ENCODE peak calls at places on chromosomes 4 and X, in ten cellular contexts. Z is CD8-positive, alpha-beta memory T cell; G is MG63; L is RWPE2; K is GM06990; S is H7; Y is fibroblast of pulmonary artery; F is mammary epithelial cell; R is esophagus muscularis mucosa; M is astrocyte. C is an unnamed sample.
A peak's percentile ranks its signal among the peaks of the same experiment; 100 is the strongest.

GRCh38 chr4:175927121-175927520 is 115.1 kb upstream of the GPM6A start:
- DNase-seq in Z (no peak), G (no peak), L (no peak), K (peak; percentile 49), S (no peak), Y (no peak), F (peak; percentile 91), R (no peak), M (peak; percentile 59), C (no peak)

GRCh38 chr4:85459736-85460135 is 15.2 kb upstream of the ARHGAP24 start:
- DNase-seq in Z (no peak), G (no peak), L (no peak), K (no peak), S (no peak), Y (no peak), F (no peak), R (no peak), M (no peak), C (no peak)

GRCh38 chr4:48954314-48954713 is 31.8 kb upstream of the CWH43 start:
- DNase-seq in Z (no peak), G (no peak), L (no peak), K (no peak), S (no peak), Y (no peak), F (no peak), R (no peak), M (peak; percentile 58), C (peak; percentile 34)

GRCh38 chr4:14856076-14856926 is 146.0 kb upstream of the CPEB2 start:
- DNase-seq in Z (no peak), G (peak; percentile 87), L (peak; percentile 91), K (peak; percentile 75), S (no peak), Y (peak; percentile 97), F (peak; percentile 100), R (no peak), M (peak; percentile 100), C (peak; percentile 96)

GRCh38 chr4:152257601-152258066 is 278.3 kb downstream of the FBXW7 start:
- DNase-seq in Z (no peak), G (peak; percentile 39), L (no peak), K (no peak), S (no peak), Y (peak; percentile 30), F (no peak), R (peak; percentile 81), M (peak; percentile 57), C (peak; percentile 46)

GRCh38 chr4:108216510-108216909 is 47.8 kb upstream of the LEF1 start:
- DNase-seq in Z (no peak), G (no peak), L (no peak), K (no peak), S (no peak), Y (no peak), F (no peak), R (no peak), M (no peak), C (no peak)

GRCh38 chrX:11212741-11213140 is 80.5 kb upstream of the AMELX start:
- DNase-seq in Z (no peak), G (no peak), L (no peak), K (no peak), S (peak; percentile 63), Y (no peak), F (no peak), R (no peak), M (no peak), C (no peak)

GRCh38 chrX:103585421-103586313 is at the start of gene TCEAL4:
- DNase-seq in Z (peak; percentile 21), G (peak; percentile 63), L (no peak), K (peak; percentile 51), S (peak; percentile 71), Y (peak; percentile 48), F (peak; percentile 13), R (no peak), M (no peak), C (no peak)

DNA sequence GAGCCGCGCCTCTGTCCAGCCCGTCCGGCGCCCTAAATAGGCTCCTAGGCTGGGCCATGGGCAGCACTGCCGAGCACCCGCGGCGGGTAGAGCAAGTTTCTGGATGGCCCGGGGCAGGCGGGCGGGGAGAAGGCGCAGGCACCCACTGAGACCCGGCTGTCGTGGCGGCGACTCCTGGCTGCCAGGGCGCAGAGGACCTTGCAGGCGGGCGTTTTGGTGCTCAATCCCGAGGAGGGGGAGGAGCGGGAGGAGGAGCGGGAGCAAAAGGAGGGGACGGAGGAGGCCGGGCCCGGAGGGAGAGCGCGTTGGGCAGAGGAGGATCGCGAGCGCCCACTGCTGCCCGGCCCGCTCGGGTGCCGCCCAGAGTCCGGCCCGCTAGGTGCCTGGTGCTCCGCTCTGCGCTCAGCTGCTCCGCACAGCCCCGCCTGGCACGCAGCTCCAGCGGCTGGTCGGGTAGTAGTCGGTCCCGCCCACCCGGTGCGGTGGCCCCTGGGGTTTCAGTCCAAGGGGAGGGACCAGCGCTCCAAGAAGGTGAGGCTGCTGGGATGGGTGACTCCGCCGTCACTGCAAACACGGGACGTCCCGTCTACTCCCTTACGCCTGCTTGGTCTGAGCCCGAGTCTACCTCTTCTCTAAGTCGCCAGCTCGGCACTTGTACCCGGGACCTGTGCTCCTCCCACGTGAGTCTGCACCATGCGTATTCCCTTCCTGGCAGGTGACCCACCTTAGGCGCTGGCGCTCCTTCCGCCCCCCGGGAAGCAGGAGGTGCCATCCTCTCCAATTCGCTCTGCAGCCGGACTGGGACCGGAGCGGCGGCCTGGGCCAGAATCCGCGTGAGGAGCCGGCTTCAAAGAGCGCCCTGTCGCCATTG is at the start of gene HS3ST1:
- DNase-seq in Z (peak; percentile 5), G (peak; percentile 76), L (peak; percentile 85), K (peak; percentile 71), S (peak; percentile 94), Y (peak; percentile 83), F (peak; percentile 96), R (peak; percentile 92), M (peak; percentile 45), C (peak; percentile 48)
- H3K4me3 ChIP-seq in Z (peak within 1 kb of the TSS; percentile 47), G (peak within 1 kb of the TSS; percentile 58), L (peak within 1 kb of the TSS; percentile 50), K (peak within 1 kb of the TSS; percentile 72), S (peak within 1 kb of the TSS; percentile 76), Y (peak within 1 kb of the TSS; percentile 71), F (peak within 1 kb of the TSS; percentile 82), R (peak within 1 kb of the TSS; percentile 61), M (peak within 1 kb of the TSS; percentile 77), C (no peak within 1 kb of the TSS)

GRCh38 chr4:80264825-80265224 is 1.6 kb upstream of the FGF5 start:
- DNase-seq in Z (no peak), G (no peak), L (no peak), K (no peak), S (no peak), Y (no peak), F (no peak), R (no peak), M (no peak), C (peak; percentile 31)

GRCh38 chr4:80268081-80268823 is 1.8 kb downstream of the FGF5 start:
- DNase-seq in Z (no peak), G (peak; percentile 57), L (no peak), K (no peak), S (peak; percentile 60), Y (peak; percentile 39), F (peak; percentile 55), R (no peak), M (peak; percentile 47), C (peak; percentile 37)

GRCh38 chr4:80265571-80266266 is 745 bp upstream of the FGF5 start:
- DNase-seq in Z (no peak), G (peak; percentile 48), L (no peak), K (no peak), S (peak; percentile 30), Y (peak; percentile 77), F (peak; percentile 80), R (no peak), M (peak; percentile 84), C (peak; percentile 92)

GRCh38 chr4:80266902-80267380 is 477 bp downstream of the FGF5 start:
- DNase-seq in Z (no peak), G (no peak), L (peak; percentile 69), K (no peak), S (peak; percentile 64), Y (peak; percentile 61), F (peak; percentile 61), R (no peak), M (peak; percentile 50), C (peak; percentile 36)

GRCh38 chr4:80266267-80266901 is at the start of gene FGF5:
- DNase-seq in Z (no peak), G (peak; percentile 96), L (peak; percentile 87), K (peak; percentile 62), S (peak; percentile 73), Y (peak; percentile 89), F (peak; percentile 90), R (no peak), M (peak; percentile 86), C (peak; percentile 99)
- H3K4me3 ChIP-seq in Z (no peak within 1 kb of the TSS), G (peak within 1 kb of the TSS; percentile 87), L (peak within 1 kb of the TSS; percentile 61), K (peak within 1 kb of the TSS; percentile 40), S (peak within 1 kb of the TSS; percentile 26), Y (peak within 1 kb of the TSS; percentile 87), F (peak within 1 kb of the TSS; percentile 79), R (peak within 1 kb of the TSS; percentile 66), M (peak within 1 kb of the TSS; percentile 94), C (peak within 1 kb of the TSS; percentile 92)

GRCh38 chr4:113958766-113959540 is 20.5 kb downstream of the ARSJ start:
- DNase-seq in Z (no peak), G (no peak), L (no peak), K (no peak), S (no peak), Y (peak; percentile 91), F (peak; percentile 86), R (no peak), M (peak; percentile 95), C (peak; percentile 93)

GRCh38 chr4:113955411-113955810 is 24.0 kb downstream of the ARSJ start:
- DNase-seq in Z (no peak), G (no peak), L (no peak), K (no peak), S (no peak), Y (no peak), F (no peak), R (no peak), M (no peak), C (no peak)

GRCh38 chr4:113960684-113961321 is 18.6 kb downstream of the ARSJ start:
- DNase-seq in Z (no peak), G (no peak), L (no peak), K (no peak), S (no peak), Y (no peak), F (no peak), R (no peak), M (no peak), C (no peak)

GRCh38 chr4:113955948-113956347 is 23.5 kb downstream of the ARSJ start:
- DNase-seq in Z (no peak), G (no peak), L (no peak), K (no peak), S (no peak), Y (no peak), F (no peak), R (no peak), M (no peak), C (no peak)

GRCh38 chr4:113957961-113958360 is 21.5 kb downstream of the ARSJ start:
- DNase-seq in Z (no peak), G (no peak), L (no peak), K (no peak), S (no peak), Y (no peak), F (no peak), R (no peak), M (no peak), C (peak; percentile 62)
- H3K4me3 ChIP-seq in Z (no peak overlapping the region), G (no peak overlapping the region), L (no peak overlapping the region), K (no peak overlapping the region), S (no peak overlapping the region), Y (no peak overlapping the region), F (no peak overlapping the region), R (no peak overlapping the region), M (no peak overlapping the region), C (no peak overlapping the region)

GRCh38 chr4:88963817-88964216 is 93.2 kb downstream of the FAM13A start:
- DNase-seq in Z (no peak), G (no peak), L (no peak), K (no peak), S (no peak), Y (peak; percentile 61), F (peak; percentile 77), R (no peak), M (no peak), C (no peak)

GRCh38 chr4:88957570-88957969 is 99.4 kb downstream of the FAM13A start:
- DNase-seq in Z (no peak), G (no peak), L (no peak), K (no peak), S (no peak), Y (no peak), F (no peak), R (no peak), M (no peak), C (no peak)

GRCh38 chr4:88962430-88962829 is 94.6 kb downstream of the FAM13A start:
- DNase-seq in Z (no peak), G (no peak), L (no peak), K (no peak), S (no peak), Y (no peak), F (peak; percentile 14), R (no peak), M (no peak), C (peak; percentile 35)

GRCh38 chr4:88958080-88958479 is 98.9 kb downstream of the FAM13A start:
- DNase-seq in Z (no peak), G (no peak), L (no peak), K (no peak), S (no peak), Y (no peak), F (no peak), R (no peak), M (no peak), C (peak; percentile 19)

GRCh38 chr4:88960576-88960975 is 96.4 kb downstream of the FAM13A start:
- DNase-seq in Z (no peak), G (no peak), L (no peak), K (no peak), S (peak; percentile 22), Y (peak; percentile 47), F (no peak), R (no peak), M (no peak), C (no peak)
- H3K4me3 ChIP-seq in Z (no peak overlapping the region), G (no peak overlapping the region), L (no peak overlapping the region), K (no peak overlapping the region), S (no peak overlapping the region), Y (no peak overlapping the region), F (no peak overlapping the region), R (no peak overlapping the region), M (no peak overlapping the region), C (no peak overlapping the region)